ENCODE peak calls at places on chromosomes 5 and 9, in eight cellular contexts. One of them, this sample, is unnamed.

GRCh38 chr5:126369995-126370731 is 53.0 kb upstream of the GRAMD2B start:
- DNase-seq in NCI-H1105 treated with DMSO at 0.1 percent for 48 hours: no peak
- DNase-seq in myocyte: no peak
- DNase-seq in CD4-positive, alpha-beta T cell: no peak
- DNase-seq in HT1080: no peak
- DNase-seq in posterior cingulate gyrus: no peak
- DNase-seq in pancreas: peak; percentile 24
- DNase-seq in stimulated activated CD4-positive, alpha-beta T cell treated with anti-CD3 and anti-CD28 coated beads, Interleukin-4, amount 100 ng/mL, for 1 hour: no peak
- DNase-seq in this sample: no peak

GRCh38 chr5:124516567-124516966 is 229.9 kb downstream of the ZNF608 start:
- DNase-seq in NCI-H1105 treated with DMSO at 0.1 percent for 48 hours: no peak
- DNase-seq in myocyte: no peak
- DNase-seq in CD4-positive, alpha-beta T cell: no peak
- DNase-seq in HT1080: no peak
- DNase-seq in posterior cingulate gyrus: no peak
- DNase-seq in pancreas: no peak
- DNase-seq in stimulated activated CD4-positive, alpha-beta T cell treated with anti-CD3 and anti-CD28 coated beads, Interleukin-4, amount 100 ng/mL, for 1 hour: no peak
- DNase-seq in this sample: no peak

GRCh38 chr5:18789216-18789615 is 1155.0 kb downstream of the TAF11L14 start:
- DNase-seq in NCI-H1105 treated with DMSO at 0.1 percent for 48 hours: no peak
- DNase-seq in myocyte: no peak
- DNase-seq in CD4-positive, alpha-beta T cell: no peak
- DNase-seq in HT1080: no peak
- DNase-seq in posterior cingulate gyrus: no peak
- DNase-seq in pancreas: no peak
- DNase-seq in stimulated activated CD4-positive, alpha-beta T cell treated with anti-CD3 and anti-CD28 coated beads, Interleukin-4, amount 100 ng/mL, for 1 hour: no peak
- DNase-seq in this sample: no peak

GRCh38 chr5:128535225-128535624 is 2.8 kb downstream of the FBN2 start:
- DNase-seq in NCI-H1105 treated with DMSO at 0.1 percent for 48 hours: no peak
- DNase-seq in myocyte: no peak
- DNase-seq in CD4-positive, alpha-beta T cell: no peak
- DNase-seq in HT1080: no peak
- DNase-seq in posterior cingulate gyrus: no peak
- DNase-seq in pancreas: no peak
- DNase-seq in stimulated activated CD4-positive, alpha-beta T cell treated with anti-CD3 and anti-CD28 coated beads, Interleukin-4, amount 100 ng/mL, for 1 hour: no peak
- DNase-seq in this sample: no peak

GRCh38 chr9:97567894-97568202 is 65.3 kb downstream of the TSTD2 start:
- DNase-seq in NCI-H1105 treated with DMSO at 0.1 percent for 48 hours: no peak
- DNase-seq in myocyte: peak; percentile 88
- DNase-seq in CD4-positive, alpha-beta T cell: no peak
- DNase-seq in HT1080: no peak
- DNase-seq in posterior cingulate gyrus: no peak
- DNase-seq in pancreas: no peak
- DNase-seq in stimulated activated CD4-positive, alpha-beta T cell treated with anti-CD3 and anti-CD28 coated beads, Interleukin-4, amount 100 ng/mL, for 1 hour: no peak
- DNase-seq in this sample: no peak

GRCh38 chr9:111661150-111661801 is at the start of gene GNG10:
- DNase-seq in NCI-H1105 treated with DMSO at 0.1 percent for 48 hours: peak; percentile 70
- DNase-seq in myocyte: peak; percentile 72
- DNase-seq in CD4-positive, alpha-beta T cell: peak; percentile 58
- DNase-seq in HT1080: peak; percentile 42
- DNase-seq in posterior cingulate gyrus: peak; percentile 91
- DNase-seq in pancreas: peak; percentile 59
- DNase-seq in stimulated activated CD4-positive, alpha-beta T cell treated with anti-CD3 and anti-CD28 coated beads, Interleukin-4, amount 100 ng/mL, for 1 hour: peak; percentile 73
- DNase-seq in this sample: no peak

GRCh38 chr9:136764301-136764891 is at the start of gene LCN15:
- DNase-seq in NCI-H1105 treated with DMSO at 0.1 percent for 48 hours: no peak
- DNase-seq in myocyte: no peak
- DNase-seq in CD4-positive, alpha-beta T cell: no peak
- DNase-seq in HT1080: no peak
- DNase-seq in posterior cingulate gyrus: peak; percentile 67
- DNase-seq in pancreas: no peak
- DNase-seq in stimulated activated CD4-positive, alpha-beta T cell treated with anti-CD3 and anti-CD28 coated beads, Interleukin-4, amount 100 ng/mL, for 1 hour: no peak
- DNase-seq in this sample: no peak

GRCh38 chr5:68368686-68369359 is 153.3 kb downstream of the PIK3R1 start:
- DNase-seq in NCI-H1105 treated with DMSO at 0.1 percent for 48 hours: peak; percentile 69
- DNase-seq in myocyte: no peak
- DNase-seq in CD4-positive, alpha-beta T cell: no peak
- DNase-seq in HT1080: no peak
- DNase-seq in posterior cingulate gyrus: no peak
- DNase-seq in pancreas: no peak
- DNase-seq in stimulated activated CD4-positive, alpha-beta T cell treated with anti-CD3 and anti-CD28 coated beads, Interleukin-4, amount 100 ng/mL, for 1 hour: no peak
- DNase-seq in this sample: no peak

GRCh38 chr9:96618209-96619108 is 1.2 kb downstream of the CDC14B start:
- DNase-seq in NCI-H1105 treated with DMSO at 0.1 percent for 48 hours: peak; percentile 4
- DNase-seq in myocyte: peak; percentile 84
- DNase-seq in CD4-positive, alpha-beta T cell: no peak
- DNase-seq in HT1080: no peak
- DNase-seq in posterior cingulate gyrus: peak; percentile 90
- DNase-seq in pancreas: peak; percentile 55
- DNase-seq in stimulated activated CD4-positive, alpha-beta T cell treated with anti-CD3 and anti-CD28 coated beads, Interleukin-4, amount 100 ng/mL, for 1 hour: peak; percentile 32
- DNase-seq in this sample: no peak

GRCh38 chr9:92378825-92379535 is 25.4 kb downstream of the OGN start:
- DNase-seq in NCI-H1105 treated with DMSO at 0.1 percent for 48 hours: no peak
- DNase-seq in myocyte: no peak
- DNase-seq in CD4-positive, alpha-beta T cell: no peak
- DNase-seq in HT1080: no peak
- DNase-seq in posterior cingulate gyrus: no peak
- DNase-seq in pancreas: no peak
- DNase-seq in stimulated activated CD4-positive, alpha-beta T cell treated with anti-CD3 and anti-CD28 coated beads, Interleukin-4, amount 100 ng/mL, for 1 hour: no peak
- DNase-seq in this sample: no peak

GRCh38 chr5:132487841-132488555 is 2.6 kb downstream of the IRF1 start:
- DNase-seq in NCI-H1105 treated with DMSO at 0.1 percent for 48 hours: no peak
- DNase-seq in myocyte: no peak
- DNase-seq in CD4-positive, alpha-beta T cell: no peak
- DNase-seq in HT1080: no peak
- DNase-seq in posterior cingulate gyrus: peak; percentile 24
- DNase-seq in pancreas: no peak
- DNase-seq in stimulated activated CD4-positive, alpha-beta T cell treated with anti-CD3 and anti-CD28 coated beads, Interleukin-4, amount 100 ng/mL, for 1 hour: no peak
- DNase-seq in this sample: no peak

GRCh38 chr9:111298831-111299603 is 31.0 kb downstream of the OR2K2 start:
- DNase-seq in NCI-H1105 treated with DMSO at 0.1 percent for 48 hours: peak; percentile 71
- DNase-seq in myocyte: peak; percentile 76
- DNase-seq in CD4-positive, alpha-beta T cell: no peak
- DNase-seq in HT1080: peak; percentile 39
- DNase-seq in posterior cingulate gyrus: peak; percentile 87
- DNase-seq in pancreas: no peak
- DNase-seq in stimulated activated CD4-positive, alpha-beta T cell treated with anti-CD3 and anti-CD28 coated beads, Interleukin-4, amount 100 ng/mL, for 1 hour: no peak
- DNase-seq in this sample: peak; percentile 46

GRCh38 chr9:112493738-112494137 is 7.1 kb downstream of the KIAA1958 start:
- DNase-seq in NCI-H1105 treated with DMSO at 0.1 percent for 48 hours: no peak
- DNase-seq in myocyte: peak; percentile 8
- DNase-seq in CD4-positive, alpha-beta T cell: no peak
- DNase-seq in HT1080: no peak
- DNase-seq in posterior cingulate gyrus: no peak
- DNase-seq in pancreas: no peak
- DNase-seq in stimulated activated CD4-positive, alpha-beta T cell treated with anti-CD3 and anti-CD28 coated beads, Interleukin-4, amount 100 ng/mL, for 1 hour: no peak
- DNase-seq in this sample: no peak

GRCh38 chr5:541888-542692 is 17.8 kb upstream of the SLC9A3 start:
- DNase-seq in NCI-H1105 treated with DMSO at 0.1 percent for 48 hours: no peak
- DNase-seq in myocyte: no peak
- DNase-seq in CD4-positive, alpha-beta T cell: no peak
- DNase-seq in HT1080: no peak
- DNase-seq in posterior cingulate gyrus: peak; percentile 73
- DNase-seq in pancreas: no peak
- DNase-seq in stimulated activated CD4-positive, alpha-beta T cell treated with anti-CD3 and anti-CD28 coated beads, Interleukin-4, amount 100 ng/mL, for 1 hour: no peak
- DNase-seq in this sample: no peak

GRCh38 chr9:134644715-134645606 is 3.4 kb downstream of the COL5A1 start:
- DNase-seq in NCI-H1105 treated with DMSO at 0.1 percent for 48 hours: no peak
- DNase-seq in myocyte: peak; percentile 97
- DNase-seq in CD4-positive, alpha-beta T cell: no peak
- DNase-seq in HT1080: peak; percentile 96
- DNase-seq in posterior cingulate gyrus: peak; percentile 81
- DNase-seq in pancreas: peak; percentile 29
- DNase-seq in stimulated activated CD4-positive, alpha-beta T cell treated with anti-CD3 and anti-CD28 coated beads, Interleukin-4, amount 100 ng/mL, for 1 hour: no peak
- DNase-seq in this sample: no peak

GRCh38 chr5:38738898-38739743 is 106.7 kb upstream of the OSMR start:
- DNase-seq in NCI-H1105 treated with DMSO at 0.1 percent for 48 hours: no peak
- DNase-seq in myocyte: peak; percentile 64
- DNase-seq in CD4-positive, alpha-beta T cell: no peak
- DNase-seq in HT1080: peak; percentile 61
- DNase-seq in posterior cingulate gyrus: no peak
- DNase-seq in pancreas: no peak
- DNase-seq in stimulated activated CD4-positive, alpha-beta T cell treated with anti-CD3 and anti-CD28 coated beads, Interleukin-4, amount 100 ng/mL, for 1 hour: no peak
- DNase-seq in this sample: no peak

GRCh38 chr5:1878050-1878849 is 4.5 kb downstream of the IRX4 start:
- DNase-seq in NCI-H1105 treated with DMSO at 0.1 percent for 48 hours: no peak
- DNase-seq in myocyte: no peak
- DNase-seq in CD4-positive, alpha-beta T cell: no peak
- DNase-seq in HT1080: no peak
- DNase-seq in posterior cingulate gyrus: no peak
- DNase-seq in pancreas: no peak
- DNase-seq in stimulated activated CD4-positive, alpha-beta T cell treated with anti-CD3 and anti-CD28 coated beads, Interleukin-4, amount 100 ng/mL, for 1 hour: no peak
- DNase-seq in this sample: no peak

GRCh38 chr5:82347213-82347947 is 69.2 kb upstream of the RPS23 start:
- DNase-seq in NCI-H1105 treated with DMSO at 0.1 percent for 48 hours: no peak
- DNase-seq in myocyte: peak; percentile 97
- DNase-seq in CD4-positive, alpha-beta T cell: no peak
- DNase-seq in HT1080: peak; percentile 40
- DNase-seq in posterior cingulate gyrus: peak; percentile 94
- DNase-seq in pancreas: no peak
- DNase-seq in stimulated activated CD4-positive, alpha-beta T cell treated with anti-CD3 and anti-CD28 coated beads, Interleukin-4, amount 100 ng/mL, for 1 hour: no peak
- DNase-seq in this sample: no peak

GRCh38 chr9:111627260-111627963 is 3.7 kb upstream of the DNAJC25 start:
- DNase-seq in NCI-H1105 treated with DMSO at 0.1 percent for 48 hours: peak; percentile 25
- DNase-seq in myocyte: no peak
- DNase-seq in CD4-positive, alpha-beta T cell: no peak
- DNase-seq in HT1080: no peak
- DNase-seq in posterior cingulate gyrus: no peak
- DNase-seq in pancreas: no peak
- DNase-seq in stimulated activated CD4-positive, alpha-beta T cell treated with anti-CD3 and anti-CD28 coated beads, Interleukin-4, amount 100 ng/mL, for 1 hour: no peak
- DNase-seq in this sample: no peak

GRCh38 chr5:132176987-132177386 is 50.7 kb downstream of the P4HA2 start:
- DNase-seq in NCI-H1105 treated with DMSO at 0.1 percent for 48 hours: no peak
- DNase-seq in myocyte: no peak
- DNase-seq in CD4-positive, alpha-beta T cell: no peak
- DNase-seq in HT1080: peak; percentile 10
- DNase-seq in posterior cingulate gyrus: no peak
- DNase-seq in pancreas: no peak
- DNase-seq in stimulated activated CD4-positive, alpha-beta T cell treated with anti-CD3 and anti-CD28 coated beads, Interleukin-4, amount 100 ng/mL, for 1 hour: no peak
- DNase-seq in this sample: no peak

GRCh38 chr9:130414910-130415746 is 29.6 kb upstream of the ASS1 start:
- DNase-seq in NCI-H1105 treated with DMSO at 0.1 percent for 48 hours: no peak
- DNase-seq in myocyte: no peak
- DNase-seq in CD4-positive, alpha-beta T cell: no peak
- DNase-seq in HT1080: no peak
- DNase-seq in posterior cingulate gyrus: peak; percentile 37
- DNase-seq in pancreas: no peak
- DNase-seq in stimulated activated CD4-positive, alpha-beta T cell treated with anti-CD3 and anti-CD28 coated beads, Interleukin-4, amount 100 ng/mL, for 1 hour: no peak
- DNase-seq in this sample: no peak

GRCh38 chr9:110672873-110673508 is 4.4 kb downstream of the MUSK start:
- DNase-seq in NCI-H1105 treated with DMSO at 0.1 percent for 48 hours: no peak
- DNase-seq in myocyte: no peak
- DNase-seq in CD4-positive, alpha-beta T cell: no peak
- DNase-seq in HT1080: no peak
- DNase-seq in posterior cingulate gyrus: no peak
- DNase-seq in pancreas: no peak
- DNase-seq in stimulated activated CD4-positive, alpha-beta T cell treated with anti-CD3 and anti-CD28 coated beads, Interleukin-4, amount 100 ng/mL, for 1 hour: no peak
- DNase-seq in this sample: no peak

GRCh38 chr9:134365791-134366222 is 39.6 kb downstream of the RXRA start:
- DNase-seq in NCI-H1105 treated with DMSO at 0.1 percent for 48 hours: peak; percentile 86
- DNase-seq in myocyte: no peak
- DNase-seq in CD4-positive, alpha-beta T cell: no peak
- DNase-seq in HT1080: no peak
- DNase-seq in posterior cingulate gyrus: no peak
- DNase-seq in pancreas: no peak
- DNase-seq in stimulated activated CD4-positive, alpha-beta T cell treated with anti-CD3 and anti-CD28 coated beads, Interleukin-4, amount 100 ng/mL, for 1 hour: no peak
- DNase-seq in this sample: no peak

GRCh38 chr5:74641778-74642542 is 1.4 kb upstream of the ENC1 start:
- DNase-seq in NCI-H1105 treated with DMSO at 0.1 percent for 48 hours: no peak
- DNase-seq in myocyte: peak; percentile 87
- DNase-seq in CD4-positive, alpha-beta T cell: no peak
- DNase-seq in HT1080: peak; percentile 60
- DNase-seq in posterior cingulate gyrus: peak; percentile 84
- DNase-seq in pancreas: peak; percentile 45
- DNase-seq in stimulated activated CD4-positive, alpha-beta T cell treated with anti-CD3 and anti-CD28 coated beads, Interleukin-4, amount 100 ng/mL, for 1 hour: peak; percentile 12
- DNase-seq in this sample: peak; percentile 21

GRCh38 chr9:69546265-69546664 is 125.9 kb downstream of the APBA1 start:
- DNase-seq in NCI-H1105 treated with DMSO at 0.1 percent for 48 hours: peak; percentile 58
- DNase-seq in myocyte: peak; percentile 43
- DNase-seq in CD4-positive, alpha-beta T cell: no peak
- DNase-seq in HT1080: peak; percentile 11
- DNase-seq in posterior cingulate gyrus: peak; percentile 81
- DNase-seq in pancreas: no peak
- DNase-seq in stimulated activated CD4-positive, alpha-beta T cell treated with anti-CD3 and anti-CD28 coated beads, Interleukin-4, amount 100 ng/mL, for 1 hour: no peak
- DNase-seq in this sample: no peak

GRCh38 chr5:51843893-51844292 is 460.6 kb downstream of the ISL1 start:
- DNase-seq in NCI-H1105 treated with DMSO at 0.1 percent for 48 hours: no peak
- DNase-seq in myocyte: no peak
- DNase-seq in CD4-positive, alpha-beta T cell: no peak
- DNase-seq in HT1080: no peak
- DNase-seq in posterior cingulate gyrus: no peak
- DNase-seq in pancreas: no peak
- DNase-seq in stimulated activated CD4-positive, alpha-beta T cell treated with anti-CD3 and anti-CD28 coated beads, Interleukin-4, amount 100 ng/mL, for 1 hour: no peak
- DNase-seq in this sample: no peak

GRCh38 chr5:234450-234849 is 16.3 kb downstream of the SDHA start:
- DNase-seq in NCI-H1105 treated with DMSO at 0.1 percent for 48 hours: no peak
- DNase-seq in myocyte: no peak
- DNase-seq in CD4-positive, alpha-beta T cell: no peak
- DNase-seq in HT1080: no peak
- DNase-seq in posterior cingulate gyrus: no peak
- DNase-seq in pancreas: no peak
- DNase-seq in stimulated activated CD4-positive, alpha-beta T cell treated with anti-CD3 and anti-CD28 coated beads, Interleukin-4, amount 100 ng/mL, for 1 hour: no peak
- DNase-seq in this sample: no peak

GRCh38 chr9:77807295-77807694 is 159.2 kb upstream of the GNA14 start:
- DNase-seq in NCI-H1105 treated with DMSO at 0.1 percent for 48 hours: no peak
- DNase-seq in myocyte: peak; percentile 38
- DNase-seq in CD4-positive, alpha-beta T cell: no peak
- DNase-seq in HT1080: peak; percentile 92
- DNase-seq in posterior cingulate gyrus: no peak
- DNase-seq in pancreas: no peak
- DNase-seq in stimulated activated CD4-positive, alpha-beta T cell treated with anti-CD3 and anti-CD28 coated beads, Interleukin-4, amount 100 ng/mL, for 1 hour: no peak
- DNase-seq in this sample: no peak

GRCh38 chr5:132098151-132098594 is 24.6 kb downstream of the CSF2 start:
- DNase-seq in NCI-H1105 treated with DMSO at 0.1 percent for 48 hours: no peak
- DNase-seq in myocyte: peak; percentile 26
- DNase-seq in CD4-positive, alpha-beta T cell: no peak
- DNase-seq in HT1080: peak; percentile 32
- DNase-seq in posterior cingulate gyrus: no peak
- DNase-seq in pancreas: no peak
- DNase-seq in stimulated activated CD4-positive, alpha-beta T cell treated with anti-CD3 and anti-CD28 coated beads, Interleukin-4, amount 100 ng/mL, for 1 hour: no peak
- DNase-seq in this sample: no peak

GRCh38 chr9:134295101-134295745 is 31.0 kb upstream of the RXRA start:
- DNase-seq in NCI-H1105 treated with DMSO at 0.1 percent for 48 hours: no peak
- DNase-seq in myocyte: no peak
- DNase-seq in CD4-positive, alpha-beta T cell: no peak
- DNase-seq in HT1080: no peak
- DNase-seq in posterior cingulate gyrus: peak; percentile 77
- DNase-seq in pancreas: no peak
- DNase-seq in stimulated activated CD4-positive, alpha-beta T cell treated with anti-CD3 and anti-CD28 coated beads, Interleukin-4, amount 100 ng/mL, for 1 hour: no peak
- DNase-seq in this sample: no peak

GRCh38 chr5:115816226-115817042 is at the start of gene CDO1:
- DNase-seq in NCI-H1105 treated with DMSO at 0.1 percent for 48 hours: no peak
- DNase-seq in myocyte: peak; percentile 60
- DNase-seq in CD4-positive, alpha-beta T cell: no peak
- DNase-seq in HT1080: peak; percentile 19
- DNase-seq in posterior cingulate gyrus: peak; percentile 97
- DNase-seq in pancreas: peak; percentile 31
- DNase-seq in stimulated activated CD4-positive, alpha-beta T cell treated with anti-CD3 and anti-CD28 coated beads, Interleukin-4, amount 100 ng/mL, for 1 hour: peak; percentile 13
- DNase-seq in this sample: no peak

GRCh38 chr5:137791387-137791786 is 37.2 kb upstream of the HNRNPA0 start:
- DNase-seq in NCI-H1105 treated with DMSO at 0.1 percent for 48 hours: no peak
- DNase-seq in myocyte: no peak
- DNase-seq in CD4-positive, alpha-beta T cell: no peak
- DNase-seq in HT1080: peak; percentile 74
- DNase-seq in posterior cingulate gyrus: no peak
- DNase-seq in pancreas: no peak
- DNase-seq in stimulated activated CD4-positive, alpha-beta T cell treated with anti-CD3 and anti-CD28 coated beads, Interleukin-4, amount 100 ng/mL, for 1 hour: no peak
- DNase-seq in this sample: no peak

This sample was measured in NCI-H1930.